ENCODE peak calls at places on chromosomes 13 and 19, in nine cellular contexts. Y is foreskin fibroblast, G is RWPE1, D is fibroblast of lung, I is AG04449, L is breast epithelium, A is psoas muscle, N is GM10248, Z is BJ. M is an unnamed sample.

GRCh38 chr13:44734204-44734707 is 158.1 kb upstream of the TSC22D1 start:
- DNase-seq in Z (no peak), N (no peak), A (peak), Y (peak), D (peak), G (no peak), L (peak), I (no peak), M (no peak)

GRCh38 chr13:60135344-60135743 is 28.4 kb downstream of the DIAPH3 start:
- DNase-seq in G (no peak), Z (no peak), A (no peak), Y (no peak), N (no peak), D (no peak), L (no peak), I (no peak), M (no peak)

GRCh38 chr13:51619614-51620013 is 35.4 kb downstream of the WDFY2 start:
- DNase-seq in A (no peak), I (no peak), D (peak), L (no peak), Y (peak), Z (peak), N (no peak), G (no peak), M (no peak)

GRCh38 chr13:93262729-93263128 is 36.1 kb downstream of the GPC6 start:
- DNase-seq in Z (peak), L (no peak), D (peak), I (no peak), A (no peak), G (peak), Y (peak), N (no peak), M (no peak)

GRCh38 chr13:114001331-114002008 is 27.6 kb upstream of the C13orf46 start:
- DNase-seq in N (no peak), G (no peak), I (no peak), D (no peak), A (peak), Y (no peak), L (no peak), Z (no peak), M (no peak)

GRCh38 chr19:15640904-15641597 is 354 bp downstream of the CYP4F3 start:
- DNase-seq in A (no peak), Y (no peak), I (no peak), D (no peak), G (no peak), Z (no peak), L (no peak), N (no peak), M (no peak)

GRCh38 chr19:52923782-52924593 is 760 bp upstream of the ZNF888 start:
- DNase-seq in A (peak), D (peak), N (no peak), Y (peak), L (no peak), Z (no peak), G (no peak), I (no peak), M (peak)

GRCh38 chr19:485122-485521 is 11.2 kb upstream of the MADCAM1 start:
- DNase-seq in Y (no peak), A (peak), I (no peak), Z (no peak), D (no peak), N (no peak), L (no peak), G (no peak), M (no peak)

GRCh38 chr13:79451500-79451962 is 29.4 kb upstream of the NDFIP2 start:
- DNase-seq in N (peak), A (no peak), I (peak), D (peak), Y (peak), L (no peak), Z (peak), G (peak), M (no peak)

GRCh38 chr19:8449830-8450229 is 5.1 kb downstream of the HNRNPM start:
- DNase-seq in N (no peak), Y (no peak), G (no peak), D (no peak), I (no peak), Z (no peak), A (no peak), L (no peak), M (no peak)

GRCh38 chr19:3986260-3987041 is 1.2 kb upstream of the EEF2 start:
- DNase-seq in Z (no peak), A (no peak), I (no peak), L (no peak), N (peak), G (peak), Y (peak), D (peak), M (peak)

GRCh38 chr13:68551701-68552522 is 1321.8 kb upstream of the PCDH9 start:
- DNase-seq in D (no peak), L (no peak), I (no peak), A (no peak), G (no peak), Y (no peak), Z (no peak), N (no peak), M (no peak)

GRCh38 chr13:81551036-81551435 is 1210.1 kb upstream of the SPRY2 start:
- DNase-seq in Y (no peak), D (no peak), G (no peak), Z (no peak), L (no peak), A (no peak), I (no peak), N (no peak), M (no peak)

GRCh38 chr19:37227996-37228395 is 10.0 kb downstream of the ZNF383 start:
- DNase-seq in A (no peak), I (no peak), G (no peak), L (peak), N (no peak), Z (no peak), D (no peak), Y (no peak), M (no peak)

GRCh38 chr13:24875566-24875965 is 111.6 kb downstream of the RNF17 start:
- DNase-seq in G (no peak), N (no peak), A (no peak), L (no peak), Y (no peak), D (no peak), Z (no peak), I (no peak), M (no peak)

GRCh38 chr13:107680115-107680514 is 535.2 kb downstream of the LIG4 start:
- DNase-seq in L (no peak), Y (no peak), G (no peak), A (no peak), D (peak), Z (no peak), N (no peak), I (no peak), M (no peak)

GRCh38 chr13:33199282-33199850 is 86.2 kb downstream of the STARD13 start:
- DNase-seq in A (no peak), Y (no peak), G (no peak), L (no peak), I (no peak), N (no peak), Z (no peak), D (no peak), M (no peak)

GRCh38 chr19:43525836-43526771 is 897 bp downstream of the ETHE1 start:
- DNase-seq in I (no peak), L (no peak), N (no peak), G (peak), D (no peak), Y (no peak), A (peak), Z (no peak), M (peak)

GRCh38 chr19:6271721-6272410 is 7.9 kb downstream of the MLLT1 start:
- DNase-seq in Y (peak), N (no peak), Z (no peak), D (peak), G (no peak), I (no peak), A (peak), L (peak), M (no peak)

GRCh38 chr13:62360609-62361008 is 945.0 kb upstream of the PCDH20 start:
- DNase-seq in Y (no peak), L (no peak), G (no peak), A (no peak), Z (no peak), N (no peak), I (no peak), D (no peak), M (no peak)

GRCh38 chr19:50762554-50762953 is 7.7 kb upstream of the GPR32 start:
- DNase-seq in I (no peak), L (no peak), N (no peak), G (no peak), A (no peak), Y (no peak), D (no peak), Z (no peak), M (no peak)

GRCh38 chr19:16076958-16077611 is 790 bp downstream of the TPM4 start:
- DNase-seq in Z (no peak), D (peak), A (peak), L (peak), N (no peak), I (no peak), Y (no peak), G (no peak), M (no peak)

GRCh38 chr19:41225238-41226052 is 6.4 kb downstream of the AXL start:
- DNase-seq in L (no peak), Y (peak), Z (peak), G (peak), N (no peak), I (peak), D (peak), A (peak), M (peak)

GRCh38 chr13:73275163-73275562 is 216.4 kb downstream of the KLF5 start:
- DNase-seq in I (no peak), A (no peak), L (no peak), Y (no peak), D (no peak), N (no peak), G (no peak), Z (no peak), M (no peak)

GRCh38 chr19:16175954-16176353 is 2.6 kb upstream of the CIB3 start:
- DNase-seq in N (no peak), Y (no peak), L (no peak), I (no peak), A (no peak), Z (no peak), D (no peak), G (no peak), M (no peak)

GRCh38 chr19:53552001-53552721 is 14.2 kb downstream of the ZNF331 start:
- DNase-seq in Y (no peak), I (no peak), A (no peak), D (no peak), G (no peak), Z (no peak), L (no peak), N (no peak), M (no peak)

GRCh38 chr19:16244091-16244490 is 46.4 kb downstream of the AP1M1 start:
- DNase-seq in D (peak), A (no peak), Y (peak), Z (peak), G (no peak), L (no peak), N (no peak), I (peak), M (no peak)

GRCh38 chr19:3358919-3359849 is 7.2 kb upstream of the NFIC start:
- DNase-seq in Y (no peak), I (no peak), N (peak), L (no peak), A (peak), G (no peak), D (peak), Z (no peak), M (peak)

GRCh38 chr19:18741124-18741493 is 50.0 kb downstream of the COMP start:
- DNase-seq in Y (no peak), I (no peak), L (no peak), A (no peak), Z (no peak), G (no peak), N (no peak), D (no peak), M (no peak)

GRCh38 chr19:13262450-13262849 is 112.2 kb downstream of the IER2 start:
- DNase-seq in G (peak), Y (peak), L (no peak), D (peak), N (peak), A (no peak), I (no peak), Z (peak), M (no peak)

GRCh38 chr19:8352134-8352827 is 9.2 kb upstream of the KANK3 start:
- DNase-seq in D (no peak), L (no peak), N (no peak), Z (no peak), A (peak), I (no peak), Y (no peak), G (no peak), M (no peak)

GRCh38 chr19:4035582-4035981 is 28.0 kb downstream of the PIAS4 start:
- DNase-seq in Z (no peak), I (no peak), D (no peak), A (no peak), G (no peak), L (no peak), Y (no peak), N (no peak), M (no peak)

GRCh38 chr13:49292742-49293498 is 45.2 kb downstream of the CDADC1 start:
- DNase-seq in L (no peak), I (no peak), G (no peak), D (peak), A (peak), N (no peak), Y (peak), Z (no peak), M (no peak)

GRCh38 chr13:111080642-111081041 is 34.5 kb upstream of the ARHGEF7 start:
- DNase-seq in Z (no peak), N (no peak), I (no peak), D (no peak), A (no peak), G (no peak), L (no peak), Y (no peak), M (no peak)

GRCh38 chr19:42473686-42474085 is 30.9 kb upstream of the CXCL17 start:
- DNase-seq in G (no peak), A (no peak), N (no peak), Z (no peak), D (no peak), Y (no peak), I (no peak), L (no peak), M (no peak)

GRCh38 chr19:7337380-7338194 is 11.2 kb upstream of the ARHGEF18 start:
- DNase-seq in D (no peak), A (no peak), G (no peak), Y (no peak), L (no peak), I (no peak), N (peak), Z (no peak), M (no peak)
- TF ChIP-seq CTCF in D (no peak), A (no peak), G (no peak), Y (no peak), L (no peak), I (no peak), N (peak), Z (no peak), M (no peak)

GRCh38 chr19:32624410-32624809 is 43.4 kb downstream of the PDCD5 start:
- DNase-seq in L (no peak), N (no peak), G (no peak), A (no peak), Y (no peak), Z (no peak), D (no peak), I (no peak), M (no peak)

GRCh38 chr19:32626969-32627368 is 46.0 kb downstream of the PDCD5 start:
- DNase-seq in A (no peak), Y (no peak), G (no peak), D (no peak), I (no peak), N (no peak), Z (no peak), L (no peak), M (no peak)

GRCh38 chr19:32631381-32631780 is 43.6 kb downstream of the ANKRD27 start:
- DNase-seq in A (no peak), D (no peak), G (no peak), Y (no peak), L (no peak), N (no peak), I (no peak), Z (no peak), M (no peak)

GRCh38 chr19:32627714-32628253 is 46.8 kb downstream of the PDCD5 start:
- DNase-seq in I (no peak), G (no peak), N (no peak), Z (no peak), Y (no peak), A (no peak), L (no peak), D (no peak), M (no peak)

DNA sequence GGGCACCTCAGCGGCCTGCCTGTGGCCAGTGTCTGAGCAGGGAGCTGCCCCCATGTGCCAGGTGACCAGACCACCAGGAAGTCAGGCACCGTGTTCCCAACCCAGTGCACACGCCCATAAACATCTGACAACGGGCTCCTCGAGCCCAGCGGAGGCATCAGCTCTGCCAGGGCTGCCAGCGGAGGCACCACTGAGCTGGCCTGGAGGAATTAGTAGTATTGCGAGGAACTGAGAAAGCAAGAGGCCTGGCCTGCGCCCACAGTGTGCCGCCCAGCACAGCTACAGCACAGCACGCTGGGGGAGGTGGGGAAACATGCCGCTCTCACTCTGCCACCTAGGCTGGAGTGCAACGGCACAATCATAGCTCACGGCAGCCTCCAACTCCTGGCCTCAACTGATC is 44.6 kb downstream of the ANKRD27 start:
- DNase-seq in L (no peak), N (no peak), I (no peak), Y (no peak), A (no peak), D (no peak), Z (no peak), G (no peak), M (no peak)
- TF ChIP-seq CTCF in L (no peak), N (no peak), I (no peak), Y (no peak), A (no peak), D (no peak), Z (no peak), G (no peak), M (no peak)

DNA sequence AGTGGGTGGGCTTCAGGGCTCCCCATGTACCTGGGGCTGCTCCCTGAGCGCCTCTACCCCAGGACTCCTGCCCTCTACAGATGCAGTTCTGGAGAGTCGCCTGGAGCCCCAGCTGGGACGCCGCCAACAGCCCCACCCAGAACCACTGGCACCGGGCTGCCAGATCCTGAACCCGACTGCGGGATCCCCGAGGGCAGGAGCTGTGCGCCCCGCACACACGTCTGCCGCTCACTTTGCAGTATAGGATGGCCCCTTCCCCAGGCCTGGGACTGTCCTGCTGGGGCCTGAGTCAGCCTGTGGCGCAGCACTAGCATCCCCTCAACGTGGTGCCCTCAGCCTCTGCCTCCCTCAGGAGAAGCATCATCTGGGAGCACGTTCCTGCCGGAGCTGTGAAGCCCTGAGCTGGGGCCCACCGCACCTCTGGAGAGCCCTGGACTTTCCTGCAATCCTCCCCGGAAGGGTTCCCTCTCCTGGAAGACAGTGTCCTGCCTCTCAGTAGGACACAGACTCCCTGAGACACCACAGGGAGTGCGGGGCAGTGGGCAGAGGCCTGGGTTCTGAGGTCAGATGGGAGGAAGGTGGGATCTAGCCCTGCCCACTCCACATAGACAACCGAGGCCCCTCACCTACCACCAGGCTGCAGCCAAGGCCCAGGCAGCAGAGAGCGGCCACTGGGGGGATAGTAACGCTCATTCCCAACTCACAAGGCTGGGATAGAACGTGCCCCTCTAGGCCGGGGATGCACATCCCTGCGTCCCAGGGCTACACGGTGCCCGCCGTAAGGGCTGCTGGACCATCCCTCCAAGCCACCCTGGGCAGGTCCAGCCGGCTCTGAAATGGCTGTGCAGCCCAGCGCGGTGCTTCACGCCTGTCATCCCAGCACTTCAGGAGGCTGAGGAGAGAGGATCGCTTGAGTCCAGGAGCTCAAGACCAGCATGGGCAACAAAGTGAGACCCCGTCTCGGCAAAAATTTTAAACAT is 3.5 kb downstream of the REXO1 start:
- DNase-seq in G (no peak), A (no peak), Y (no peak), I (no peak), Z (no peak), D (no peak), N (no peak), L (no peak), M (no peak)
- TF ChIP-seq CTCF in G (no peak), A (no peak), Y (no peak), I (no peak), Z (no peak), D (no peak), N (no peak), L (no peak), M (no peak)

DNA sequence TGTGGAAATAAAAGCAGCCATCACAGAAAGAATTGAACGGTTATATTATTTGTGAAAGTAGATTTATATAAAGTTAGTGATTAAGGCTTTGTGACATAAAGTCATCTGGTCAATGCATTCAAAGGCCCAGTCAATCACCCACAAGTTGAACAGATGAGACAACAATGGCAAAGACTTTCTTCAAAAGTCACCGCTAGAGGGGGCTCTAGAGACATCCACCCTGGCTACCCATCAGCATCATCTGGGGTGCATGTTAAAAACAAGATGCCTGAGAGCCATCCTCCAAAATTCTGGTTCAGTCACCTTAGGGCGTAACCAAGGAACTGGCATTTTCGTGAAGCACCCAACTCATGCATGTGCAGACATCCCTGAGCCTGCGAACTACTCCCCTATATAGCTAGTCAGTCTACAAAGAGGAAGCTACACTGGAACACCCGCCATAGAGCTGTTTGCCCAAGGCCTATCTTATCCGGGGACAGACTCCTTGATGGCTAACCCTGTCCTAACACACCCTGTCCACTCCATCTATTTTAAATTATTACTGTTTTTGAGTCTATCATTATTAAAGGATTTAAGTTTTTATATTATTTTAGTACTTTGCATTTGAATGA is 970.5 kb downstream of the UQCRFS1 start:
- DNase-seq in D (peak), Z (no peak), L (no peak), I (no peak), G (peak), A (no peak), N (peak), Y (peak), M (peak)
- TF ChIP-seq CTCF in D (peak), Z (peak), L (no peak), I (no peak), G (peak), A (peak), N (peak), Y (peak), M (no peak)

M was measured in Calu3.